ENCODE peak calls at places on chromosome 6, in four cellular contexts. K is heart left ventricle, H is RWPE1, I is transverse colon. P is an unnamed sample.

GRCh38 chr6:104418125-104418524 is 441.6 kb downstream of the HACE1 start:
- DNase-seq in H (no peak), I (no peak), K (no peak), P (no peak)

GRCh38 chr6:54307412-54308036 is 717 bp upstream of the TINAG start:
- DNase-seq in I (peak; percentile 63), K (no peak), H (no peak), P (peak; percentile 88)

GRCh38 chr6:170131351-170131750 is 159.5 kb downstream of the DLL1 start:
- DNase-seq in H (no peak), K (no peak), I (no peak), P (no peak)

GRCh38 chr6:25973923-25974555 is 11.4 kb downstream of the TRIM38 start:
- DNase-seq in I (no peak), K (no peak), H (no peak), P (peak; percentile 67)

GRCh38 chr6:71291991-71292390 is 3.4 kb downstream of the OGFRL1 start:
- DNase-seq in K (no peak), I (no peak), H (no peak), P (no peak)

GRCh38 chr6:134512946-134513345 is 195.0 kb upstream of the SGK1 start:
- DNase-seq in I (no peak), H (no peak), K (peak; percentile 74), P (no peak)

GRCh38 chr6:3001773-3002293 is 2.1 kb downstream of the NQO2 start:
- DNase-seq in H (peak; percentile 48), K (no peak), I (no peak), P (peak; percentile 81)

GRCh38 chr6:85975957-85976356 is 333.3 kb upstream of the SYNCRIP start:
- DNase-seq in I (no peak), H (no peak), K (no peak), P (no peak)

GRCh38 chr6:141598487-141598886 is 534.2 kb upstream of the GJE1 start:
- DNase-seq in H (no peak), K (no peak), I (no peak), P (no peak)

DNA sequence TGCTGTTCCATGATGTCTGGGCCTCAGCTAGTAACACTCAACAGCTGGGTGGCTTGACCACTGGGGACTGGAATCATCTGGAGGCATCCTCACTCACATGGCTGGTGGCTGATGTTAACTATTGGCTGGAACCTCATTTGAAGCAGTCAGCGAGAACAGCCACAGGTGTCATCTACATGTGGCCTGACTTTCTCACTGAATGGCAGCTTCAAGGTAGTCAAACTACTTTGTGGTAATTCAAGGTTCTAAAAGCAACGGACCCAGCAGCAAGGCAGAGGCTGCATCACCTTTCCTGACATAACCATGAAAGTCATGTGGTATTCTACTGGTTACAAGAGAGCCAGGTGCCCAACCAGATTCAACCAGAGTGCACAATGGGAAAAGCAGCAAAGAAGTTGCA is 115.9 kb upstream of the DST start:
- DNase-seq in H (no peak), I (no peak), K (no peak), P (no peak)
- H3K27ac ChIP-seq in H (no peak overlapping the region), I (no peak overlapping the region), K (no peak overlapping the region), P (no peak overlapping the region)

GRCh38 chr6:151630991-151631655 is 137.3 kb downstream of the CCDC170 start:
- DNase-seq in H (no peak), K (no peak), I (no peak), P (no peak)
- H3K27ac ChIP-seq in H (no peak overlapping the region), K (no peak overlapping the region), I (no peak overlapping the region), P (no peak overlapping the region)

DNA sequence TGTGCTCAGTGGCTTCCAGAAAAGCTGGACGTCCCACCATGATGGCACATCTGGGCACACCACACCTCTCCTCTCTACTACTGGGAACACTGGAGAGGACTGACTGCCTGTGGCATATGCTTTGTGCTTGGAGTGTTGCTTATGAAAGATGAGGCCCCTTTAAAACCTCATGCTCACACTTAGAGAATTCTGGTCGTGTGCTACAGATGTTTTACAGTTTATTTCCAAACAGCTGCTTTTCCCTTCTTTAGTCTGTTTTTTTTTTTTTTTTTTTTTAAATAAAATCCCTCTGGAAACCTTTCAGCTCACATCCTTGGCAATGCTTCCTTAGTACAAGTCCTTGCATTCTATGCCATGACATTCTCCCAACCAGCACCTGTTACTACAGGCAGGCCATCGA is 60.3 kb downstream of the BMP6 start:
- DNase-seq in K (no peak), H (no peak), I (no peak), P (no peak)
- H3K27ac ChIP-seq in K (peak overlapping the region; percentile 47), H (no peak overlapping the region), I (peak overlapping the region; percentile 66), P (no peak overlapping the region)

DNA sequence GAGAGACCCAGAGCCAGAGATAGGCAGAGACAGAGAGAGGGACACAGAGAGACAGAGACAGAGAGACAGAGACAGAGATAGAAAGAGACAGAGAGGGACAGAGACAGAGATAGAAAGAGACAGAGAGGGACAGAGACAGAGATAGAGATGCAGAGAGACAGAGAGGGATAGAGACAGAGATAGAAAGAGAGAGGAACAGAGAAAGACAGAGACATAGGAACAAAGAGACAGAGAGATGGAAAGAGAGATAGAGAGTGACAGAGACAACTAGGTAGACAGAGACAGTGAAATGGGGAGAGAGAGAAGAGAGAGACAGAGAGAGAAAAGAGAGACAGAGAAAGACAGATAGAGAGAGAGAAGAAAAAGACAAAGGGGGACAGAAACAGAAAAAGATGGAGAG is 165.4 kb upstream of the FOXQ1 start:
- DNase-seq in I (no peak), H (no peak), K (no peak), P (no peak)
- H3K27ac ChIP-seq in I (no peak overlapping the region), H (no peak overlapping the region), K (no peak overlapping the region), P (no peak overlapping the region)

DNA sequence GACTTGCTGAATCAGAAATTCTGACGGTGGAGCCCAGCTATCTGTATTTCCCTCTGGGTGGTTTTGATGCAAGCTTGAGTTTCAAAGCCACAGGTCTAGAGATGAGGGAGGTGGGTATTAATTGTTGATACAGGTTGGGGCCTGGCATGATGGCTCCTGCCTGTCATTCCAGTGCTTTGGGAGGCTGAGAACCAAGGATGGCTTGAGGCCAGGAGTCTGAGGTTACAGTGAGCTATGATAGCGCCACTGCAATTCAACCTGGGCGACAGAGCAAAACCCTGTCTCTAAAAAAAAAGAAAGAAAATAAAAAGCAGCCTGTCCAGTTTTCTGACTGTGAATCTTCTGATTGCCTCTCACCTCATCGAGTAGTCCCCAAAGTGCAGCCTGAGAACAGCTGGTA is 184.8 kb upstream of the SASH1 start:
- DNase-seq in I (no peak), H (no peak), K (no peak), P (no peak)
- H3K27ac ChIP-seq in I (no peak overlapping the region), H (no peak overlapping the region), K (no peak overlapping the region), P (no peak overlapping the region)

GRCh38 chr6:132390451-132390850 is 10.8 kb downstream of the MOXD1 start:
- DNase-seq in K (no peak), H (no peak), I (no peak), P (no peak)

GRCh38 chr6:132390017-132390416 is 11.3 kb downstream of the MOXD1 start:
- DNase-seq in K (no peak), I (no peak), H (no peak), P (no peak)

GRCh38 chr6:132392292-132392691 is 9.0 kb downstream of the MOXD1 start:
- DNase-seq in I (no peak), K (no peak), H (no peak), P (no peak)

GRCh38 chr6:132392792-132393191 is 8.5 kb downstream of the MOXD1 start:
- DNase-seq in H (peak; percentile 11), I (no peak), K (no peak), P (no peak)

DNA sequence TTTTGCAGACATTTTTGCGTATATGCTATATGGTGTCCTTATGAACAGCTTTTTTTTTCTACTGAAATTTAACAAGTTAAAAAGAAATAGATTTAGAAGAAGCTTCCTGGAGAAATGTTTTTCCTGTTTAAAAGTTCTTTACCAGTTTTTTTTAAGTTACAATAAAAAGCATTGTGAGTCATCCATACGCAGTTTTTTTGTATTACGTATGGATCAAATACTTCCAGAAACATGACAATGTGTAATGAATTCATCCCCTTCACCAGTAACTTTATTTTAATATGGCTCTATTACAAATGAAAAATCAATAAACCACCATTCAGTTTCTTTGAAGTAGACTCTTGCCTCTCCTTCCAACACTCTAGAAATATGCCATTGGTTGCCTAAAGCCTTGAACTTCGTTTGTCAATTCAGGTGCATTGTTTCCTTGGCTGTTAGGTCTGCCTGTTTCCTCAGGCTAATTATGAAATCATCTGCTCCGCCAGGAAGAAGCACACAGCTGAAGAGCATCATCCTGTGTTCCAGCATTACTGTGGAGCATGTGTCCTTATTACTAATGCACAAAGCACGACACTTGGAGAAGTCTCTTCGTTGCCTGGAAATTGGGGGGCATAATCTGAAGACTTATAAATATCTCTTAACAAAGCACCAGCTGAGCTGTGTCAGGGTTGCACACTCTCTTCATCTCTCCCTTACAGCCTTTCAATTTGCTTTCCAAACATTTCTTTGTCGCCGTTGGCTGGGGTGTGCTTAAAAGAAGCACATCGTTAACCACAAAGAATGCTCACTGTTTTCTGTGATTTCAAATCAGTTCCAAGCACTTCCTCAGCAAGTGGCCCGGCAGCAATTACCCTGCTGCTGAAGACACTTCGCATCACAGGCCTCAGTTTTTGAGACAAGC is 9.6 kb downstream of the MOXD1 start:
- DNase-seq in K (peak; percentile 18), H (peak; percentile 19), I (peak; percentile 20), P (peak; percentile 1)
- H3K27ac ChIP-seq in K (peak overlapping the region; percentile 24), H (no peak overlapping the region), I (peak overlapping the region; percentile 37), P (peak overlapping the region; percentile 48)

P was measured in small intestine.